ENCODE peak calls at places on chromosomes 13 and 19, in four cellular contexts. Q is activated naive CD4-positive, alpha-beta T cell treated with Interleukin-2 at 50 U/mL for 16 hours; R is GM06990; W is mucosa of descending colon. K is an unnamed sample.

GRCh38 chr19:1568320-1569019 is at the start of gene MEX3D:
- DNase-seq in R (peak; percentile 81), W (peak; percentile 83), Q (peak; percentile 79), K (peak; percentile 87)

GRCh38 chr13:44049546-44049945 is 169.8 kb downstream of the LACC1 start:
- DNase-seq in Q (no peak), R (no peak), W (no peak), K (no peak)

GRCh38 chr13:99384468-99384867 is 77.3 kb upstream of the GPR183 start:
- DNase-seq in R (no peak), Q (no peak), W (no peak), K (no peak)

GRCh38 chr13:33145667-33146066 is 129.4 kb downstream of the KL start:
- DNase-seq in W (no peak), Q (no peak), R (peak; percentile 46), K (no peak)

GRCh38 chr13:38477676-38478075 is 128.0 kb downstream of the UFM1 start:
- DNase-seq in W (no peak), R (no peak), Q (no peak), K (no peak)

GRCh38 chr19:14411161-14411560 is 8.0 kb downstream of the DDX39A start:
- DNase-seq in W (no peak), Q (no peak), R (no peak), K (no peak)

GRCh38 chr13:28705734-28706133 is 13.0 kb downstream of the SLC46A3 start:
- DNase-seq in R (no peak), Q (no peak), W (no peak), K (no peak)

GRCh38 chr19:6066661-6067646 is 43.3 kb downstream of the RFX2 start:
- DNase-seq in Q (peak; percentile 44), R (no peak), W (peak; percentile 90), K (peak; percentile 97)

GRCh38 chr13:112104873-112105234 is 37.9 kb downstream of the SOX1 start:
- DNase-seq in Q (no peak), R (no peak), W (peak; percentile 37), K (no peak)

GRCh38 chr19:50197348-50197747 is 6.1 kb upstream of the MYH14 start:
- DNase-seq in R (no peak), Q (no peak), W (no peak), K (no peak)

GRCh38 chr13:88800505-88800904 is 1129.3 kb downstream of the SLITRK5 start:
- DNase-seq in W (no peak), Q (no peak), R (no peak), K (no peak)

GRCh38 chr13:37208052-37208451 is 102.6 kb upstream of the CSNK1A1L start:
- DNase-seq in R (no peak), W (no peak), Q (no peak), K (no peak)

GRCh38 chr13:52832268-52832667 is 16.2 kb downstream of the PCDH8 start:
- DNase-seq in R (no peak), W (no peak), Q (no peak), K (no peak)

GRCh38 chr19:14056069-14056666 is 5.7 kb downstream of the PALM3 start:
- DNase-seq in Q (no peak), R (no peak), W (no peak), K (no peak)

GRCh38 chr13:68185767-68186166 is 955.6 kb upstream of the PCDH9 start:
- DNase-seq in W (no peak), R (no peak), Q (no peak), K (no peak)

GRCh38 chr13:109157275-109157674 is 527.9 kb downstream of the MYO16 start:
- DNase-seq in W (no peak), Q (no peak), R (no peak), K (no peak)

GRCh38 chr19:11880598-11880997 is 7.0 kb upstream of the ZNF69 start:
- DNase-seq in R (no peak), W (no peak), Q (no peak), K (no peak)

GRCh38 chr19:58355215-58355796 is 2.0 kb upstream of the A1BG start:
- DNase-seq in R (no peak), W (no peak), Q (no peak), K (no peak)

GRCh38 chr19:45643024-45643926 is 4.1 kb upstream of the EML2 start:
- DNase-seq in Q (peak; percentile 96), R (peak; percentile 95), W (peak; percentile 89), K (peak; percentile 65)

GRCh38 chr13:51806571-51806970 is 2.6 kb upstream of the DHRS12 start:
- DNase-seq in W (no peak), R (no peak), Q (no peak), K (no peak)

GRCh38 chr13:48505597-48506091 is 27.2 kb downstream of the RCBTB2 start:
- DNase-seq in Q (peak; percentile 53), W (no peak), R (peak; percentile 72), K (no peak)

GRCh38 chr13:106415971-106416370 is 119.5 kb downstream of the EFNB2 start:
- DNase-seq in W (no peak), R (no peak), Q (no peak), K (no peak)

GRCh38 chr13:88601949-88602348 is 930.8 kb downstream of the SLITRK5 start:
- DNase-seq in Q (no peak), W (no peak), R (no peak), K (no peak)

GRCh38 chr13:87123987-87124784 is 547.0 kb upstream of the SLITRK5 start:
- DNase-seq in Q (no peak), W (no peak), R (no peak), K (no peak)

GRCh38 chr19:45641274-45642105 is 2.3 kb upstream of the EML2 start:
- DNase-seq in Q (peak; percentile 84), W (peak; percentile 91), R (peak; percentile 85), K (peak; percentile 79)

GRCh38 chr19:9431475-9431874 is 3.9 kb downstream of the ZNF266 start:
- DNase-seq in Q (peak; percentile 50), W (no peak), R (no peak), K (no peak)

GRCh38 chr13:32225494-32225931 is 89.7 kb downstream of the ZAR1L start:
- DNase-seq in Q (no peak), W (no peak), R (no peak), K (no peak)

GRCh38 chr13:112466132-112467025 is 90.2 kb downstream of the SPACA7 start:
- DNase-seq in W (peak; percentile 35), Q (no peak), R (no peak), K (no peak)

GRCh38 chr19:53977991-53978731 is 13.3 kb upstream of the CACNG6 start:
- DNase-seq in R (no peak), W (no peak), Q (peak; percentile 21), K (no peak)

GRCh38 chr19:17197666-17198065 is 17.5 kb upstream of the USE1 start:
- DNase-seq in R (no peak), W (no peak), Q (no peak), K (no peak)

GRCh38 chr13:27372896-27373295 is 51.5 kb upstream of the GTF3A start:
- DNase-seq in W (peak; percentile 72), R (no peak), Q (no peak), K (no peak)

GRCh38 chr19:43777163-43777700 is 3.5 kb downstream of the KCNN4 start:
- DNase-seq in W (no peak), Q (peak; percentile 19), R (no peak), K (no peak)

K was measured in ovary.